ENCODE peak calls at places on chromosomes 3 and 15, in five cellular contexts. M, D, J, V and R are unnamed samples.

GRCh38 chr3:183224581-183224980 is 28.5 kb upstream of the B3GNT5 start:
- DNase-seq in V (no peak), J (peak; percentile 38), M (no peak), D (no peak), R (no peak)

GRCh38 chr3:12425850-12426579 is 58.3 kb upstream of the TSEN2 start:
- DNase-seq in D (no peak), V (no peak), J (no peak), M (no peak), R (no peak)

GRCh38 chr3:44468572-44469520 is 8.6 kb downstream of the ZNF445 start:
- DNase-seq in M (peak; percentile 6), D (no peak), V (peak; percentile 53), J (peak; percentile 41), R (no peak)

GRCh38 chr15:44882499-44882968 is 74.0 kb upstream of the TERB2 start:
- DNase-seq in J (peak; percentile 45), M (no peak), D (no peak), V (no peak), R (no peak)

GRCh38 chr3:168678730-168679129 is 583.0 kb upstream of the GOLIM4 start:
- DNase-seq in M (no peak), V (no peak), J (no peak), D (no peak), R (no peak)

GRCh38 chr3:162142511-162142910 is 645.9 kb downstream of the OTOL1 start:
- DNase-seq in J (no peak), M (peak; percentile 68), D (no peak), V (peak; percentile 65), R (no peak)

GRCh38 chr3:155303540-155303939 is 10.1 kb upstream of the STRIT1 start:
- DNase-seq in J (no peak), M (no peak), D (no peak), V (no peak), R (no peak)

GRCh38 chr15:45594322-45594721 is 7.1 kb downstream of the BLOC1S6 start:
- DNase-seq in D (no peak), V (no peak), J (no peak), M (peak; percentile 23), R (no peak)

GRCh38 chr15:28990390-28990789 is 104.6 kb downstream of the APBA2 start:
- DNase-seq in J (no peak), M (no peak), V (no peak), D (no peak), R (no peak)

GRCh38 chr3:123283074-123283473 is 81.3 kb downstream of the SEC22A start:
- DNase-seq in V (no peak), D (no peak), J (no peak), M (no peak), R (no peak)

GRCh38 chr3:36804295-36805055 is 40.1 kb upstream of the DCLK3 start:
- DNase-seq in V (no peak), M (no peak), J (no peak), D (no peak), R (no peak)

GRCh38 chr3:49357466-49358216 is 512 bp downstream of the GPX1 start:
- DNase-seq in D (peak; percentile 56), J (peak; percentile 65), V (peak; percentile 92), M (peak; percentile 93), R (peak; percentile 32)

GRCh38 chr3:114231616-114232015 is 5.8 kb downstream of the ZNF80 start:
- DNase-seq in J (no peak), M (no peak), D (no peak), V (no peak), R (no peak)

GRCh38 chr3:176106380-176106779 is 1090.9 kb downstream of the TBL1XR1 start:
- DNase-seq in M (peak; percentile 20), V (peak; percentile 18), D (no peak), J (no peak), R (no peak)

GRCh38 chr3:38131621-38132369 is 5.1 kb downstream of the ACAA1 start:
- DNase-seq in D (no peak), M (peak; percentile 45), V (peak; percentile 60), J (no peak), R (no peak)

DNA sequence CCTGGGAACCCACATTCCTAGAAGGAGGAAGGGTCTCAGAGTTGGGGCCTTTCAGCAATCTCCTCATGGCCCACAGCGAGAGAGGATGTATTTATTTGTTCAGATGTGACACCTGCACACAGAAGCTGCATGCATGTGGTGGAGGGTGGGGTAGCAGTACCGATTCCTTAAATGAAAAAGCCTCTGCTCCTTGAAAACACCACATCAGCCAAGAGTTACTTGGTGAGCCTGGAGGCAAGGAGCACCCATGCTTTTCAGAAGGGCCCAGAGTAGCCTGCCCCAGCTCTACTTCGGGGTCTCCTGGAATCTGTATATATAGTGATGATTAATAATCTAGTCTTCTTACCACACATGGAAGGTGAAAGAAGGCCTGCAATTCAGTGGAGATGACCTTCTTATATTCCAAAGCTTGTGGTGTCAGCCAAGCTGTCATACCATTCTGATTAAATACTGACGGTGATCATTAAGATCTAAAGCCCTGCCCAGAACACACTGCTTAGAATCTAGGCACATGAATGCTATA is 33.5 kb downstream of the SEMA6D start:
- DNase-seq in V (no peak), J (no peak), M (no peak), D (no peak), R (no peak)
- H3K9me3 ChIP-seq in V (no peaks in the 10 kb centered on the region), J (no peaks in the 10 kb centered on the region), M (peaks cover 21% of the 10 kb centered on the region), D (no peaks in the 10 kb centered on the region), R (peaks cover 9% of the 10 kb centered on the region)

GRCh38 chr3:40229411-40229810 is 80.1 kb upstream of the EIF1B start:
- DNase-seq in V (no peak), M (no peak), D (no peak), J (no peak), R (no peak)
- H3K9me3 ChIP-seq in V (no peaks in the 10 kb centered on the region), M (peaks cover 8% of the 10 kb centered on the region), D (no peaks in the 10 kb centered on the region), J (no peaks in the 10 kb centered on the region), R (no peaks in the 10 kb centered on the region)

DNA sequence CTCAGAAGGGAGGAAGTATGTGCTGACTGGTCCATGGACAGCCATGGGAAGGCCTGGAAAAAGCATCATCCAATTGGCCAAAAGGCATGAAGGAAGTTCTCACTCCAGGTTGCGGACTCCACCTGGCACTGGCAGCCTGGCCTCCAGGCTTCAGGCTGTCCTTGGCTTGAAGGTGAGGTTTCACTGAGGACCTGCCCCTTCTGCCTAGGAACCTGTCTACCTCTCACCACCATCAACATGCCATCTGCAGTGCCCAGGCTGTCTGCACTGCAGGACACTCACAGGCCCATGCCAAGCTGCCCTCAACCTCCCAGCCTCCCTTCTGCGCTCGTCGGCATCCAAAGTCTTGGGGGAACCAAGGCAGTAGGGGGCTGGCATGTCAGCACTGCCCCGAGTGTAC is 51.1 kb downstream of the CEP70 start:
- DNase-seq in V (no peak), J (no peak), D (no peak), M (no peak), R (no peak)
- H3K9me3 ChIP-seq in V (no peaks in the 10 kb centered on the region), J (peaks cover 3% of the 10 kb centered on the region), D (no peaks in the 10 kb centered on the region), M (peaks cover 43% of the 10 kb centered on the region), R (peaks cover 37% of the 10 kb centered on the region)

DNA sequence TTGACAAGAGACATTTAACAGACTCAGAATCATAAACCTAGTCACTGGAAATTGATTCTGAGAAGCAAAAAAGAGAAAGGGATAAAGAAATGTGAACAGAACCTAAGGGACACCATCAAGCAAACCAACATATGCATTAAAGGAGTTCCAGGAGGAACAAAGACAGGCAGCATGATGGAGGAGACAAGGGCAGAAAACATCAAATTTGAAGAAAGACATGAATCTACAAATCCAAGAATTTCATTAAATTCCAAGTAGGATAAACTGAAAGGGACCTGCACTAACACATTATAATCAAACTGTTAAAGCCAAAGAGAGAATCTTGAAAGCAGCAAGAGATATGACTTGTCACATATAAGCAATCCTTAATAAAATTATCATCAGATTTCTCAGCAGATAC is 122.3 kb downstream of the STT3B start:
- DNase-seq in M (no peak), V (no peak), J (no peak), D (no peak), R (no peak)
- H3K9me3 ChIP-seq in M (peaks cover 61% of the 10 kb centered on the region), V (no peaks in the 10 kb centered on the region), J (peaks cover 9% of the 10 kb centered on the region), D (no peaks in the 10 kb centered on the region), R (peaks cover 28% of the 10 kb centered on the region)

DNA sequence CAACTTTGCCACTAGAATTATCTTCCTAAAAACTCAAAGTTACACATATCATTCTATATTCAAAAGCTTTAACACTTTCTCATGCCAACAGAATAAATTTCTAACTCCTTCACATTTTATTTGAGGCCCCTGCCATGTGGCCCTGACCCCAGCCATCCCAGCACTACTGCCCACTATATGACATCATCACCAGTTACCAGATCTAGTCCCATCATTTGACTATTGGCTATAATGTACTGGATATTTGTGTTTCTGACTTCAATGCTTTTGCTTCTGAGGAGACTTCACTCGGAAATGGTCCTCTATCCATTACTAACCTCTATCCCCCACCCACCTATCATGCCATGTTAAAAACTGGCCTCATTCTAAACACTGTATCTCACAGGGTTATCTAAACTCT is 23.6 kb downstream of the UBE3A start:
- DNase-seq in D (no peak), M (no peak), J (no peak), V (no peak), R (no peak)
- H3K9me3 ChIP-seq in D (no peaks in the 10 kb centered on the region), M (peaks cover 6% of the 10 kb centered on the region), J (no peaks in the 10 kb centered on the region), V (no peaks in the 10 kb centered on the region), R (peaks cover 10% of the 10 kb centered on the region)

GRCh38 chr15:39907216-39907615 is 12.8 kb downstream of the GPR176 start:
- DNase-seq in D (no peak), M (no peak), J (no peak), V (peak; percentile 73), R (no peak)

GRCh38 chr15:39904115-39904514 is 16.0 kb downstream of the GPR176 start:
- DNase-seq in J (no peak), M (no peak), V (no peak), D (no peak), R (no peak)

DNA sequence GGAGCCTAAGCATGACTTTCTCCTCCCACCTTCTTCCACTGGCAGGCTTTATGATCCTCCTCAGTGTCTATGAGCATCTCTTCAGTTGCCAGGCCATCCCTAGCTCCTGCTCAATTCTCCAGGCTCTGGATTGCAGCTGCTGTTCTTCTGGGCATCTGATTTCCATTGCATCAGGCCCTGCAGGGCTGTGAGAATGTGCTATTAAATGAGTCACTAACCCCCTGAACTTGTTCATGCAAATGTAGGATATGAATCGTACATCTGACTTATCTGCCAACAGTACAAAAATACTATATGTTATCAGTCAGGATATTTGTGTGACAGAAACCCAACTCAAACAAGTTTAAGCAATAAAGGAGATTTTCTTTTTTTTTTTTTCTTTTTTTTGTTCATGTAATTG is 11.9 kb downstream of the GPR176 start:
- DNase-seq in V (peak; percentile 95), J (no peak), D (no peak), M (peak; percentile 92), R (no peak)
- H3K9me3 ChIP-seq in V (no peaks in the 10 kb centered on the region), J (no peaks in the 10 kb centered on the region), D (no peaks in the 10 kb centered on the region), M (no peaks in the 10 kb centered on the region), R (no peaks in the 10 kb centered on the region)

GRCh38 chr15:70001859-70002258 is 95.9 kb downstream of the TLE3 start:
- DNase-seq in V (no peak), J (no peak), D (no peak), M (no peak), R (no peak)

GRCh38 chr15:70002897-70003296 is 94.8 kb downstream of the TLE3 start:
- DNase-seq in M (no peak), D (no peak), V (no peak), J (no peak), R (no peak)

GRCh38 chr15:69999392-70000085 is 98.2 kb downstream of the TLE3 start:
- DNase-seq in J (no peak), V (no peak), D (no peak), M (no peak), R (no peak)

GRCh38 chr15:70008697-70009285 is 88.9 kb downstream of the TLE3 start:
- DNase-seq in V (no peak), J (no peak), D (no peak), M (no peak), R (peak; percentile 37)

GRCh38 chr15:70004826-70005225 is 92.9 kb downstream of the TLE3 start:
- DNase-seq in M (no peak), J (no peak), V (no peak), D (no peak), R (no peak)
- H3K9me3 ChIP-seq in M (peaks cover 18% of the 10 kb centered on the region), J (no peaks in the 10 kb centered on the region), V (no peaks in the 10 kb centered on the region), D (no peaks in the 10 kb centered on the region), R (peaks cover 13% of the 10 kb centered on the region)